ENCODE peak calls at places on chromosomes 5 and 9, in five cellular contexts. A, P, C, I and H are unnamed samples.
A peak's percentile ranks its signal among the peaks of the same experiment; 100 is the strongest.

GRCh38 chr5:134647750-134648424 is 698 bp upstream of the SEC24A start:
- DNase-seq in A (peak; percentile 35), P (no peak), C (no peak), I (peak; percentile 2), H (no peak)

GRCh38 chr5:14851597-14851996 is 20.0 kb downstream of the ANKH start:
- DNase-seq in A (no peak), P (no peak), C (no peak), I (no peak), H (no peak)

GRCh38 chr5:10935536-10935935 is 174.5 kb upstream of the DAP start:
- DNase-seq in A (no peak), P (no peak), C (no peak), I (no peak), H (no peak)

GRCh38 chr5:14153932-14154646 is 10.9 kb downstream of the TRIO start:
- DNase-seq in A (no peak), P (no peak), C (peak; percentile 71), I (no peak), H (no peak)

GRCh38 chr5:78547171-78547570 is 101.4 kb downstream of the LHFPL2 start:
- DNase-seq in A (no peak), P (no peak), C (no peak), I (no peak), H (no peak)

GRCh38 chr5:59522201-59522831 is 371.2 kb downstream of the PDE4D start:
- DNase-seq in A (no peak), P (no peak), C (no peak), I (no peak), H (no peak)

GRCh38 chr5:127373858-127374491 is 83.4 kb downstream of the MEGF10 start:
- DNase-seq in A (no peak), P (no peak), C (no peak), I (no peak), H (no peak)

GRCh38 chr9:104304925-104305324 is 199.1 kb upstream of the OR13F1 start:
- DNase-seq in A (no peak), P (no peak), C (no peak), I (no peak), H (no peak)

GRCh38 chr5:38553001-38553521 is 3.4 kb downstream of the LIFR start:
- DNase-seq in A (no peak), P (no peak), C (no peak), I (no peak), H (no peak)

GRCh38 chr9:128372188-128372641 is 1.0 kb downstream of the URM1 start:
- DNase-seq in A (no peak), P (no peak), C (no peak), I (no peak), H (peak; percentile 80)

GRCh38 chr5:142548739-142549275 is 137.1 kb downstream of the FGF1 start:
- DNase-seq in A (no peak), P (peak; percentile 33), C (no peak), I (peak; percentile 93), H (peak; percentile 39)

GRCh38 chr9:129617167-129617566 is 3.7 kb downstream of the C9orf50 start:
- DNase-seq in A (peak; percentile 21), P (no peak), C (no peak), I (no peak), H (no peak)

GRCh38 chr5:107539726-107540330 is 130.9 kb downstream of the EFNA5 start:
- DNase-seq in A (no peak), P (no peak), C (no peak), I (no peak), H (no peak)

GRCh38 chr9:17859228-17859627 is 280.4 kb downstream of the SH3GL2 start:
- DNase-seq in A (no peak), P (no peak), C (no peak), I (no peak), H (no peak)

GRCh38 chr5:128197911-128198522 is 114.5 kb downstream of the SLC12A2 start:
- DNase-seq in A (no peak), P (no peak), C (no peak), I (no peak), H (no peak)

GRCh38 chr9:94139672-94140417 is 55.6 kb downstream of the PTPDC1 start:
- DNase-seq in A (no peak), P (peak; percentile 94), C (peak; percentile 85), I (peak; percentile 72), H (no peak)

GRCh38 chr5:165321912-165322311 is 1816.5 kb downstream of the MAT2B start:
- DNase-seq in A (no peak), P (no peak), C (no peak), I (no peak), H (no peak)

GRCh38 chr5:132961887-132962286 is 1.5 kb downstream of the AFF4 start:
- DNase-seq in A (no peak), P (no peak), C (no peak), I (no peak), H (no peak)

GRCh38 chr9:115008536-115008935 is 78.1 kb upstream of the TNFSF8 start:
- DNase-seq in A (no peak), P (no peak), C (no peak), I (no peak), H (no peak)

GRCh38 chr9:98971168-98971914 is 27.6 kb downstream of the COL15A1 start:
- DNase-seq in A (no peak), P (no peak), C (no peak), I (no peak), H (peak; percentile 53)

GRCh38 chr5:83848928-83849327 is 128.3 kb upstream of the HAPLN1 start:
- DNase-seq in A (no peak), P (no peak), C (no peak), I (no peak), H (no peak)

GRCh38 chr5:51902512-51902911 is 519.3 kb downstream of the ISL1 start:
- DNase-seq in A (no peak), P (no peak), C (no peak), I (no peak), H (no peak)

DNA sequence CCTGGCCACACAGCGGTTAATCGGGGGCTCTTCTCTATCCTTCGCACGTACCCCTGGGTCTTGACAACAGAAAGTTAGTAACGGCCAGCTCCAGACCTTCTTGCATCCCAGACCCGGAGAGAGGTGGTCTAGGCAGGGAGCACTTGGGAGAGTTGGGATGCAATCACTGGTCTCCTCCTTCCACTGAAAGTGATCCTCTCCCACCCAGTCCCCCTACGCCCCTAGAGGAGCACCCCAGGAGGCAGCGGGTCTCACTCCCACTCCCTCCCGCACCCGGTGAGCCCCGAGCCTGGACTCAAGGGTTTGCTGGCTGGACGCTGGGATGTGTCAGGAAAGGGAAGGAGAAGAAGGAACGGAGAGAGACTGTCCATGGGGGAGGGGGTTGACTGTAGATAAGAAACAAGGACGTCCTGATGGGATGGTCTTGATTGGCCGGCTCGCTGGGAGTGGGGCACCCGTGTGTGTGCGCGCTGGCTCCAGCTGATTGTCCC is 2.0 kb downstream of the RORB start:
- DNase-seq in A (no peak), P (no peak), C (no peak), I (no peak), H (peak; percentile 33)
- H3K4me3 ChIP-seq in A (peak overlapping the region; percentile 63), P (peak overlapping the region; percentile 18), C (peak overlapping the region; percentile 76), I (no peak overlapping the region), H (peak overlapping the region; percentile 62)

DNA sequence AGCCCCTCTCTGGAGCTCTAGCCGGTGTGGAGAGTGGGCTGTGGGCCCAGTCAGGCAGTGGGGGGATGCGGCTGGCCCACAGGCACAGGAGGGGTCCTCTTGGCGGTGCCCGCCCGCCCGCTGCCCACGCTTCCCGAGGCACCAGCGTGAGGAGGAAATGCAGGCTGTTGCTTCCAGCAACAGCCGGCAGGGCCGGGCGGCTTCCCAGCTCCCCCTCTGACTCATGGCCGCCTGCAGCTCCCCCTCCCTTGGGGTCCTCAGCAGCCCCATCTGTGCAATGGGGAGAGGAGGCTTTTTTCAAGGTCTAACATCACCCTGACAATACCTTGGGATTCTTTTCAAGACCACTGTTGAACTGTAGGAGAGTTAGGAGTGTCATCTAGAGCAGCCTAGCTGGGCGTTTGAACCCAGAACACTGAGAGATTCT is 10.4 kb downstream of the CXXC5 start:
- DNase-seq in A (no peak), P (no peak), C (no peak), I (no peak), H (peak; percentile 53)
- H3K27ac ChIP-seq in A (no peak overlapping the region), P (no peak overlapping the region), C (peak overlapping the region; percentile 91), I (peak overlapping the region; percentile 97), H (peak overlapping the region; percentile 100)

DNA sequence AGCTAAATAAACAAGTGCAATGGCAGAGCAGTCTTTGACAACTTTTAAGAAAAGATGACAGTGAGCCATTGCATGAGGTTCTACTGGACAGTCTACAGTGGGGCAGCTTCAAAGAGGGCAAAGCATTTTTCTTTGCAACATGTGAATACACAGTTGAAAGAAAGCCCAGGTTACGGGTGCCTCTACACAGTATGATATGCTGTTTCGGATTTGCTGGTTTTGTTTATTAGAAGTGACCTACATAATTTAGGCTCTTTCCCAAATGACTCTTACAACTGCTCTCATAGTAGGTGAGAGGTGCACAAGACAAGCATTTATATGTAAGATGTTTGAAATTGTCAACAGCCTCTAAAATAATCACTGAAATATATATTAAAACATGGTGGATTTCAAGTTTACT is 62.4 kb downstream of the MEF2C start:
- DNase-seq in A (no peak), P (no peak), C (no peak), I (no peak), H (no peak)
- TF ChIP-seq CTCF in A (no peak), P (no peak), C (no peak), I (no peak), H (no peak)

GRCh38 chr5:136906545-136906944 is 541.2 kb upstream of the TRPC7 start:
- DNase-seq in A (no peak), P (no peak), C (no peak), I (no peak), H (no peak)

GRCh38 chr5:136910625-136911024 is 545.3 kb upstream of the TRPC7 start:
- DNase-seq in A (no peak), P (no peak), C (no peak), I (no peak), H (no peak)

GRCh38 chr5:136905571-136905970 is 540.2 kb upstream of the TRPC7 start:
- DNase-seq in A (no peak), P (no peak), C (no peak), I (no peak), H (no peak)

GRCh38 chr5:136907371-136907770 is 542.0 kb upstream of the TRPC7 start:
- DNase-seq in A (no peak), P (no peak), C (no peak), I (no peak), H (no peak)

GRCh38 chr5:136909906-136910305 is 544.6 kb upstream of the TRPC7 start:
- DNase-seq in A (no peak), P (no peak), C (no peak), I (no peak), H (no peak)
- H3K4me3 ChIP-seq in A (no peak overlapping the region), P (no peak overlapping the region), C (no peak overlapping the region), I (no peak overlapping the region), H (no peak overlapping the region)

GRCh38 chr5:122081541-122081940 is 3.5 kb upstream of the LOX start:
- DNase-seq in A (no peak), P (no peak), C (no peak), I (no peak), H (no peak)
- H3K27ac ChIP-seq in A (no peak overlapping the region), P (no peak overlapping the region), C (no peak overlapping the region), I (no peak overlapping the region), H (no peak overlapping the region)